ENCODE peak calls at places on chromosomes 16 and 17, in nine cellular contexts. One of them, this sample, is unnamed.

GRCh38 chr17:57352658-57353057 is 96.3 kb downstream of the MSI2 start:
- DNase-seq in epithelial cell of esophagus: no peak
- DNase-seq in BE2C: no peak
- DNase-seq in astrocyte of the spinal cord: no peak
- DNase-seq in A549: no peak
- DNase-seq in uterus: no peak
- DNase-seq in foreskin fibroblast: no peak
- DNase-seq in upper lobe of right lung: no peak
- DNase-seq in tibial artery: no peak
- DNase-seq in this sample: no peak

GRCh38 chr16:2486645-2487516 is 12.0 kb downstream of the TBC1D24 start:
- DNase-seq in epithelial cell of esophagus: peak
- DNase-seq in BE2C: peak
- DNase-seq in astrocyte of the spinal cord: no peak
- DNase-seq in A549: no peak
- DNase-seq in uterus: no peak
- DNase-seq in foreskin fibroblast: no peak
- DNase-seq in upper lobe of right lung: peak
- DNase-seq in tibial artery: no peak
- DNase-seq in this sample: peak

GRCh38 chr17:11598274-11599221 is at the start of gene DNAH9:
- DNase-seq in epithelial cell of esophagus: peak
- DNase-seq in BE2C: peak
- DNase-seq in astrocyte of the spinal cord: peak
- DNase-seq in A549: peak
- DNase-seq in uterus: peak
- DNase-seq in foreskin fibroblast: peak
- DNase-seq in upper lobe of right lung: peak
- DNase-seq in tibial artery: peak
- DNase-seq in this sample: no peak

GRCh38 chr16:616771-617586 is 13.8 kb upstream of the WFIKKN1 start:
- DNase-seq in epithelial cell of esophagus: no peak
- DNase-seq in BE2C: no peak
- DNase-seq in astrocyte of the spinal cord: no peak
- DNase-seq in A549: no peak
- DNase-seq in uterus: no peak
- DNase-seq in foreskin fibroblast: no peak
- DNase-seq in upper lobe of right lung: peak
- DNase-seq in tibial artery: no peak
- DNase-seq in this sample: no peak

GRCh38 chr17:56949595-56949994 is 11.3 kb downstream of the COIL start:
- DNase-seq in epithelial cell of esophagus: no peak
- DNase-seq in BE2C: no peak
- DNase-seq in astrocyte of the spinal cord: no peak
- DNase-seq in A549: no peak
- DNase-seq in uterus: no peak
- DNase-seq in foreskin fibroblast: no peak
- DNase-seq in upper lobe of right lung: no peak
- DNase-seq in tibial artery: no peak
- DNase-seq in this sample: no peak

GRCh38 chr17:61452301-61453290 is at the start of gene TBX4:
- DNase-seq in epithelial cell of esophagus: no peak
- DNase-seq in BE2C: no peak
- DNase-seq in astrocyte of the spinal cord: no peak
- DNase-seq in A549: no peak
- DNase-seq in uterus: no peak
- DNase-seq in foreskin fibroblast: no peak
- DNase-seq in upper lobe of right lung: no peak
- DNase-seq in tibial artery: no peak
- DNase-seq in this sample: no peak

GRCh38 chr16:49281843-49282642 is 405 bp upstream of the CBLN1 start:
- DNase-seq in epithelial cell of esophagus: peak
- DNase-seq in BE2C: peak
- DNase-seq in astrocyte of the spinal cord: peak
- DNase-seq in A549: peak
- DNase-seq in uterus: peak
- DNase-seq in foreskin fibroblast: peak
- DNase-seq in upper lobe of right lung: peak
- DNase-seq in tibial artery: peak
- DNase-seq in this sample: peak

GRCh38 chr16:22184615-22184968 is 21.5 kb upstream of the EEF2K start:
- DNase-seq in epithelial cell of esophagus: no peak
- DNase-seq in BE2C: no peak
- DNase-seq in astrocyte of the spinal cord: no peak
- DNase-seq in A549: no peak
- DNase-seq in uterus: no peak
- DNase-seq in foreskin fibroblast: no peak
- DNase-seq in upper lobe of right lung: no peak
- DNase-seq in tibial artery: no peak
- DNase-seq in this sample: no peak

GRCh38 chr16:49442805-49443204 is 69.2 kb downstream of the C16orf78 start:
- DNase-seq in epithelial cell of esophagus: no peak
- DNase-seq in BE2C: no peak
- DNase-seq in astrocyte of the spinal cord: no peak
- DNase-seq in A549: no peak
- DNase-seq in uterus: no peak
- DNase-seq in foreskin fibroblast: no peak
- DNase-seq in upper lobe of right lung: no peak
- DNase-seq in tibial artery: peak
- DNase-seq in this sample: no peak

GRCh38 chr16:78045865-78046581 is 23.7 kb downstream of the CLEC3A start:
- DNase-seq in epithelial cell of esophagus: peak
- DNase-seq in BE2C: no peak
- DNase-seq in astrocyte of the spinal cord: peak
- DNase-seq in A549: peak
- DNase-seq in uterus: peak
- DNase-seq in foreskin fibroblast: peak
- DNase-seq in upper lobe of right lung: peak
- DNase-seq in tibial artery: peak
- DNase-seq in this sample: peak

GRCh38 chr17:17613708-17614114 is 22.2 kb upstream of the PEMT start:
- DNase-seq in epithelial cell of esophagus: peak
- DNase-seq in BE2C: peak
- DNase-seq in astrocyte of the spinal cord: peak
- DNase-seq in A549: peak
- DNase-seq in uterus: peak
- DNase-seq in foreskin fibroblast: peak
- DNase-seq in upper lobe of right lung: no peak
- DNase-seq in tibial artery: no peak
- DNase-seq in this sample: no peak

GRCh38 chr16:10655415-10655977 is 39.2 kb downstream of the TEKT5 start:
- DNase-seq in epithelial cell of esophagus: no peak
- DNase-seq in BE2C: no peak
- DNase-seq in astrocyte of the spinal cord: no peak
- DNase-seq in A549: no peak
- DNase-seq in uterus: no peak
- DNase-seq in foreskin fibroblast: no peak
- DNase-seq in upper lobe of right lung: no peak
- DNase-seq in tibial artery: no peak
- DNase-seq in this sample: no peak

DNA sequence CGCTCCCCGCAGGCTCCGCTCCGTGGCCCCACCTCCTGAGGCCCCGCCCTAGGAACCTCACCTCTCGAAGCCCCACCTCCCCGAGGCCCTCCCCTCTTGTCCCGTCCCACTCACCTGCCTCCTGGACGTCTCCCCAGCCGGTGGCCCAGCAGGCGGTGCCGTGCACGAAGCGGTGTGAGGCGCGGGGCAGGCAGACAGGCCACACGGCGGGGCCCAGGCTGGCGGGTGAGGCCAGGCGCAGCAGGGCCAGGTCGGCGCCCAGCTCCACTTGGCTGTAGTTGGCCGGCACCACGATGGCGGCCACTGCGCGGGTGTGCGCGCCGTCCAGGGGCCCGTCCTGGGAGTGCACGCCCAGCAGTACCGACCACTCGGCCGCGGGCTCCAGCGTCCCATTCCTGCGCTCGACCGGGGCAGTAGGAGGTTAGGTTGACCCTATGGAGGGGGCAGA is 1.6 kb downstream of the PRSS36 start:
- DNase-seq in epithelial cell of esophagus: peak
- DNase-seq in BE2C: no peak
- DNase-seq in astrocyte of the spinal cord: no peak
- DNase-seq in A549: no peak
- DNase-seq in uterus: no peak
- DNase-seq in foreskin fibroblast: no peak
- DNase-seq in upper lobe of right lung: peak
- DNase-seq in tibial artery: no peak
- DNase-seq in this sample: no peak
- H3K4me3 ChIP-seq in epithelial cell of esophagus: peak
- H3K4me3 ChIP-seq in BE2C: no peak
- H3K4me3 ChIP-seq in astrocyte of the spinal cord: no peak
- H3K4me3 ChIP-seq in A549: no peak
- H3K4me3 ChIP-seq in uterus: no peak
- H3K4me3 ChIP-seq in foreskin fibroblast: no peak
- H3K4me3 ChIP-seq in upper lobe of right lung: no peak
- H3K4me3 ChIP-seq in tibial artery: no peak
- H3K4me3 ChIP-seq in this sample: no peak

GRCh38 chr17:48663134-48663924 is 37.2 kb upstream of the HOXB9 start:
- DNase-seq in epithelial cell of esophagus: no peak
- DNase-seq in BE2C: no peak
- DNase-seq in astrocyte of the spinal cord: no peak
- DNase-seq in A549: no peak
- DNase-seq in uterus: no peak
- DNase-seq in foreskin fibroblast: no peak
- DNase-seq in upper lobe of right lung: no peak
- DNase-seq in tibial artery: no peak
- DNase-seq in this sample: no peak
- TF ChIP-seq CTCF in epithelial cell of esophagus: no peak
- TF ChIP-seq CTCF in BE2C: peak
- TF ChIP-seq CTCF in astrocyte of the spinal cord: peak
- TF ChIP-seq CTCF in A549: no peak
- TF ChIP-seq CTCF in uterus: no peak
- TF ChIP-seq CTCF in foreskin fibroblast: no peak
- TF ChIP-seq CTCF in upper lobe of right lung: no peak
- TF ChIP-seq CTCF in tibial artery: no peak
- TF ChIP-seq CTCF in this sample: peak

GRCh38 chr16:14013571-14014283 is 57.4 kb upstream of the MRTFB start:
- DNase-seq in epithelial cell of esophagus: peak
- DNase-seq in BE2C: peak
- DNase-seq in astrocyte of the spinal cord: peak
- DNase-seq in A549: peak
- DNase-seq in uterus: peak
- DNase-seq in foreskin fibroblast: peak
- DNase-seq in upper lobe of right lung: no peak
- DNase-seq in tibial artery: peak
- DNase-seq in this sample: no peak
- H3K4me3 ChIP-seq in epithelial cell of esophagus: no peak
- H3K4me3 ChIP-seq in BE2C: peak
- H3K4me3 ChIP-seq in astrocyte of the spinal cord: no peak
- H3K4me3 ChIP-seq in A549: no peak
- H3K4me3 ChIP-seq in uterus: no peak
- H3K4me3 ChIP-seq in foreskin fibroblast: peak
- H3K4me3 ChIP-seq in upper lobe of right lung: peak
- H3K4me3 ChIP-seq in tibial artery: no peak
- H3K4me3 ChIP-seq in this sample: no peak

GRCh38 chr16:86901483-86901882 is 323.1 kb downstream of the FOXL1 start:
- DNase-seq in epithelial cell of esophagus: peak
- DNase-seq in BE2C: no peak
- DNase-seq in astrocyte of the spinal cord: peak
- DNase-seq in A549: peak
- DNase-seq in uterus: no peak
- DNase-seq in foreskin fibroblast: peak
- DNase-seq in upper lobe of right lung: no peak
- DNase-seq in tibial artery: peak
- DNase-seq in this sample: no peak
- TF ChIP-seq CTCF in epithelial cell of esophagus: no peak
- TF ChIP-seq CTCF in BE2C: no peak
- TF ChIP-seq CTCF in astrocyte of the spinal cord: peak
- TF ChIP-seq CTCF in A549: no peak
- TF ChIP-seq CTCF in uterus: no peak
- TF ChIP-seq CTCF in foreskin fibroblast: no peak
- TF ChIP-seq CTCF in upper lobe of right lung: no peak
- TF ChIP-seq CTCF in tibial artery: no peak
- TF ChIP-seq CTCF in this sample: no peak

GRCh38 chr17:77426676-77427386 is 286.1 kb downstream of the SEC14L1 start:
- DNase-seq in epithelial cell of esophagus: no peak
- DNase-seq in BE2C: no peak
- DNase-seq in astrocyte of the spinal cord: no peak
- DNase-seq in A549: no peak
- DNase-seq in uterus: no peak
- DNase-seq in foreskin fibroblast: no peak
- DNase-seq in upper lobe of right lung: no peak
- DNase-seq in tibial artery: no peak
- DNase-seq in this sample: no peak

GRCh38 chr17:77423589-77424451 is 283.1 kb downstream of the SEC14L1 start:
- DNase-seq in epithelial cell of esophagus: peak
- DNase-seq in BE2C: peak
- DNase-seq in astrocyte of the spinal cord: peak
- DNase-seq in A549: no peak
- DNase-seq in uterus: peak
- DNase-seq in foreskin fibroblast: peak
- DNase-seq in upper lobe of right lung: no peak
- DNase-seq in tibial artery: peak
- DNase-seq in this sample: no peak

GRCh38 chr17:77422104-77422782 is 281.5 kb downstream of the SEC14L1 start:
- DNase-seq in epithelial cell of esophagus: peak
- DNase-seq in BE2C: no peak
- DNase-seq in astrocyte of the spinal cord: no peak
- DNase-seq in A549: no peak
- DNase-seq in uterus: no peak
- DNase-seq in foreskin fibroblast: no peak
- DNase-seq in upper lobe of right lung: no peak
- DNase-seq in tibial artery: no peak
- DNase-seq in this sample: no peak

GRCh38 chr17:77425791-77426641 is 285.2 kb downstream of the SEC14L1 start:
- DNase-seq in epithelial cell of esophagus: peak
- DNase-seq in BE2C: peak
- DNase-seq in astrocyte of the spinal cord: peak
- DNase-seq in A549: peak
- DNase-seq in uterus: peak
- DNase-seq in foreskin fibroblast: no peak
- DNase-seq in upper lobe of right lung: no peak
- DNase-seq in tibial artery: peak
- DNase-seq in this sample: no peak

GRCh38 chr17:77424585-77425344 is 284.0 kb downstream of the SEC14L1 start:
- DNase-seq in epithelial cell of esophagus: no peak
- DNase-seq in BE2C: peak
- DNase-seq in astrocyte of the spinal cord: peak
- DNase-seq in A549: no peak
- DNase-seq in uterus: peak
- DNase-seq in foreskin fibroblast: peak
- DNase-seq in upper lobe of right lung: peak
- DNase-seq in tibial artery: peak
- DNase-seq in this sample: no peak
- H3K4me3 ChIP-seq in epithelial cell of esophagus: no peak
- H3K4me3 ChIP-seq in BE2C: peak
- H3K4me3 ChIP-seq in astrocyte of the spinal cord: no peak
- H3K4me3 ChIP-seq in A549: peak
- H3K4me3 ChIP-seq in uterus: no peak
- H3K4me3 ChIP-seq in foreskin fibroblast: no peak
- H3K4me3 ChIP-seq in upper lobe of right lung: no peak
- H3K4me3 ChIP-seq in tibial artery: no peak
- H3K4me3 ChIP-seq in this sample: no peak